ENCODE peak calls at places on chromosomes 6 and 20, in five cellular contexts. S is glutamatergic neuron; B is lower lobe of right lung; E is GM12878; L is CD4-positive, alpha-beta T cell. V is an unnamed sample.

GRCh38 chr6:118656822-118657451 is 5.5 kb upstream of the CEP85L start:
- DNase-seq in S (no peak), B (no peak), E (no peak), L (no peak), V (no peak)

GRCh38 chr6:108492131-108492766 is 68.5 kb upstream of the FOXO3 start:
- DNase-seq in S (no peak), B (no peak), E (no peak), L (no peak), V (no peak)

GRCh38 chr20:40860487-40860902 is 168.1 kb upstream of the TOP1 start:
- DNase-seq in S (no peak), B (no peak), E (no peak), L (no peak), V (no peak)

GRCh38 chr6:122657601-122658000 is 47.4 kb downstream of the PKIB start:
- DNase-seq in S (no peak), B (no peak), E (no peak), L (no peak), V (no peak)

GRCh38 chr6:74269601-74269860 is 573.5 kb downstream of the CD109 start:
- DNase-seq in S (no peak), B (no peak), E (no peak), L (no peak), V (no peak)

GRCh38 chr20:647479-648019 is 5.5 kb downstream of the SRXN1 start:
- DNase-seq in S (no peak), B (no peak), E (no peak), L (no peak), V (no peak)

GRCh38 chr6:82750570-82750969 is 315.1 kb downstream of the UBE3D start:
- DNase-seq in S (no peak), B (no peak), E (no peak), L (no peak), V (no peak)

GRCh38 chr6:112443666-112444065 is 96.5 kb downstream of the RFPL4B start:
- DNase-seq in S (no peak), B (no peak), E (no peak), L (no peak), V (no peak)

GRCh38 chr6:134115715-134116074 is 63.3 kb upstream of the SLC2A12 start:
- DNase-seq in S (no peak), B (no peak), E (no peak), L (no peak), V (no peak)

GRCh38 chr6:143064996-143065683 is 4.5 kb downstream of the AIG1 start:
- DNase-seq in S (no peak), B (no peak), E (no peak), L (no peak), V (no peak)

GRCh38 chr20:54108394-54108643 is 37.9 kb upstream of the BCAS1 start:
- DNase-seq in S (no peak), B (no peak), E (no peak), L (no peak), V (no peak)

GRCh38 chr6:24763578-24763977 is 11.2 kb upstream of the GMNN start:
- DNase-seq in S (no peak), B (no peak), E (no peak), L (no peak), V (no peak)

GRCh38 chr6:24761851-24762250 is 12.9 kb upstream of the GMNN start:
- DNase-seq in S (no peak), B (no peak), E (no peak), L (no peak), V (no peak)

GRCh38 chr6:24768361-24768760 is 6.4 kb upstream of the GMNN start:
- DNase-seq in S (no peak), B (no peak), E (no peak), L (no peak), V (no peak)

GRCh38 chr6:24761193-24761835 is 13.4 kb upstream of the GMNN start:
- DNase-seq in S (no peak), B (no peak), E (no peak), L (no peak), V (no peak)

GRCh38 chr6:24766685-24767462 is 7.9 kb upstream of the GMNN start:
- DNase-seq in S (no peak), B (no peak), E (no peak), L (no peak), V (no peak)
- TF ChIP-seq CTCF in S (no peak), B (peak), E (peak), L (peak), V (peak)

DNA sequence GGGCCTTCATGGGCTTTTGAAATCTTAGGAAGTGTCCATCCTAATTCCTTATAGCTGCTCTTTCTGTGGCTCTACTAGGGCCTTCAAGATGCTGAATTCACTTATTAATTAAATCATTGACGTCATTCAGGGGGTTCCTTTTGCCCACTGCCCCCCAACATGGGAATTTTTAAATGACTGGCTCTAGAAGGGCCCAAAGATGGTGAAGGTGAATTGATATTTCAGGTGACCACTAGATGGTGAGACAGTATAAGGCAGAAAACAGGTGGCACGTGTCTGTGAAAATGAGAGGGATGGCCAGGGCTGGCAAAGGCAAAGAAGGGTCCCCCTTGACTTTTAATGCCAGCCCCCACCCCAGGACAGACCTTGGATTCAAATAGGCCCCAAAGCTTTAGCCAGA is 11.8 kb downstream of the GNAS start:
- DNase-seq in S (no peak), B (no peak), E (no peak), L (no peak), V (no peak)
- TF ChIP-seq CTCF in S (no peak), B (no peak), E (peak), L (peak), V (peak)

GRCh38 chr6:27757307-27757706 is 154.9 kb downstream of the OR2B2 start:
- DNase-seq in S (peak), B (peak), E (no peak), L (peak), V (no peak)

GRCh38 chr6:27754408-27754782 is 157.8 kb downstream of the OR2B2 start:
- DNase-seq in S (no peak), B (no peak), E (no peak), L (no peak), V (no peak)

GRCh38 chr6:27752038-27752885 is 159.9 kb downstream of the OR2B2 start:
- DNase-seq in S (peak), B (peak), E (peak), L (peak), V (peak)

GRCh38 chr6:27755768-27756167 is 156.4 kb downstream of the OR2B2 start:
- DNase-seq in S (no peak), B (no peak), E (no peak), L (no peak), V (peak)

DNA sequence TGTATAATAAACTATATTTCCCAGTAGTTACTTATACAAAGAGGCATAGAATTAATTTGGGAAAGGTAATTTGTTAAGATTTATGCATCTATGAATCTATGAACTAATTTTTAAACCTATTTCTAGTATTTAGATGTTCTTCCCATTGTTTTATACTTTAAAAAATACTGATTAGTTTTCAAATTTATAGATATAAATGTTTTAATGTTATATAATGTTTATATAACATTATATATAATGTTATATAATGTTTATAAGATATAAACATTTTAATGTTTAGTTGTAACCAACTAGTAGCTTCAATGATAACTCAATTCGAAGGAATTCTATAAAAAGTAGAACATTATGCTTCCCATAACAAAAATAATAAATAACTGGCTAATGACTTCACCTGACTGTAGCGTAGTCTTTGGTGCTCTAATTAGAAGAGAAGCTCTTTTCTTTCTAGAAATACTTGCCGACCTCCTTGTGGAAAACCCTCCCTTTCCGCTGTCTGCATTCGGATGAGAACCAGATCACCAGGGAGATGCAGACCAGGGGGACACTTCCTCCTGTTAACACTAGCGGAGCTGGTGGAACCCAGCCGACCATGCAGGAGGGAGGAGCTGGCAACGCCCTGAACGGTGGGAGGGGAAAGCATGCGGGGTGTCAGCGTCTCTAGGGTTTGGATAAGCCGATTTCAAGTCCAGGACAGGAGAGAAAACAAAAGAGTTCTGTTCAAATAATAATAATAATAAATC is 158.4 kb downstream of the OR2B2 start:
- DNase-seq in S (peak), B (peak), E (peak), L (peak), V (no peak)
- TF ChIP-seq CTCF in S (no peak), B (peak), E (no peak), L (no peak), V (no peak)

GRCh38 chr6:160068346-160068745 is 53.3 kb upstream of the SLC22A1 start:
- DNase-seq in S (no peak), B (no peak), E (no peak), L (no peak), V (no peak)

GRCh38 chr6:160069050-160069454 is 52.6 kb upstream of the SLC22A1 start:
- DNase-seq in S (no peak), B (no peak), E (peak), L (no peak), V (no peak)

GRCh38 chr6:160069459-160069858 is 52.2 kb upstream of the SLC22A1 start:
- DNase-seq in S (no peak), B (no peak), E (no peak), L (no peak), V (no peak)

GRCh38 chr6:160065200-160065599 is 56.4 kb upstream of the SLC22A1 start:
- DNase-seq in S (no peak), B (no peak), E (no peak), L (no peak), V (no peak)

DNA sequence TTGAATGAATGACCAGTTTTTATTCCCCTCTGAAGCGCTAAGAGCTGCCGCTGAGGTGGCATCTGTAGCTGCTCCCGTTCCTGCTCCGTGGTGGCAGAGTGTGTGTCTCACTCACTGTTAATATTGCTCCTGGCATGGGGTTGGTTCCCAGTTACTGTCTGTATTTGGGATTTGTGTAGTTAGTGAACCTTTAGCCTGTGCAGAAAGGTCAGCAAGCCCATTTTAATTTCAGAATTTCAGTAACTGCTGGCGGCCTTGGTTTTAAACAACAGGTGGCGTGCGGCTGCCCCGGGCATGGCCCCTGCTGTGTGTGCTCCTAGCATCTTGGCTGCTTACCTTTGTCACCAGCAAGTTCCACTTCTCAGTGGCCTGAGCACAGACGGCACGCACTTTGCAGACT is 54.1 kb upstream of the SLC22A1 start:
- DNase-seq in S (no peak), B (no peak), E (no peak), L (no peak), V (no peak)
- TF ChIP-seq CTCF in S (no peak), B (no peak), E (no peak), L (no peak), V (no peak)

GRCh38 chr6:152313542-152314482 is 323.4 kb downstream of the SYNE1 start:
- DNase-seq in S (no peak), B (no peak), E (no peak), L (no peak), V (no peak)
- TF ChIP-seq CTCF in S (no peak), B (no peak), E (no peak), L (no peak), V (no peak)

GRCh38 chr6:151440930-151441329 is 11.0 kb downstream of the RMND1 start:
- DNase-seq in S (no peak), B (no peak), E (no peak), L (no peak), V (no peak)
- TF ChIP-seq CTCF in S (no peak), B (peak), E (peak), L (peak), V (peak)

DNA sequence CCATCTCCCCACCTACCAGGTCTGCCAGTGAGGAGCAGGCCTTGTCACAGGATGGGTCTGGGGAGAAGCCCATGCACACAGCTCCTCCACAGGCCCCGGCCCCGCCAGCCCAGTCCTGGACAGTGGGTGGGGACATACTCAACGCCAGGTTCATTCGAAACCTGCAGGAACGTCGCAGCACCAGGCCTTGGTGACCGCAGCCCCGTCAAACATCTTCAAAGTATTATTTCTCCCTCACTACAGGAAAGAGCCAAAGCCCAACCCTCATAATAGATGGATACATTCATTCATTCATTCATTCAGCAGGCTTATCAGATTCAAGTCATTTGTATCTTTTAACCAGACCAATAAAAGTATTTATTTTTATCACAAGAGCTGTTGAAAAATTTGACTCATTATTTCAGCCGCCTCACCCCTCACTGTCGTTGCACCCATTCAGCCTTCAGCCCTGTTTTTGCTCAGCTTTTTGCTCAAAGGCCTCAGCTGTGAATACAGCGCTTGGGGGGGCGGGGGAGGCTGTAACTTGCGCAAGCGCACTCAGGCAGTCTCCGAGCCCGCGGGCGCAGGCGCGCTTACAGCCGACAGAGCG is 389 bp upstream of the C6orf136 start:
- DNase-seq in S (peak), B (peak), E (no peak), L (peak), V (no peak)
- TF ChIP-seq CTCF in S (no peak), B (no peak), E (no peak), L (no peak), V (no peak)

DNA sequence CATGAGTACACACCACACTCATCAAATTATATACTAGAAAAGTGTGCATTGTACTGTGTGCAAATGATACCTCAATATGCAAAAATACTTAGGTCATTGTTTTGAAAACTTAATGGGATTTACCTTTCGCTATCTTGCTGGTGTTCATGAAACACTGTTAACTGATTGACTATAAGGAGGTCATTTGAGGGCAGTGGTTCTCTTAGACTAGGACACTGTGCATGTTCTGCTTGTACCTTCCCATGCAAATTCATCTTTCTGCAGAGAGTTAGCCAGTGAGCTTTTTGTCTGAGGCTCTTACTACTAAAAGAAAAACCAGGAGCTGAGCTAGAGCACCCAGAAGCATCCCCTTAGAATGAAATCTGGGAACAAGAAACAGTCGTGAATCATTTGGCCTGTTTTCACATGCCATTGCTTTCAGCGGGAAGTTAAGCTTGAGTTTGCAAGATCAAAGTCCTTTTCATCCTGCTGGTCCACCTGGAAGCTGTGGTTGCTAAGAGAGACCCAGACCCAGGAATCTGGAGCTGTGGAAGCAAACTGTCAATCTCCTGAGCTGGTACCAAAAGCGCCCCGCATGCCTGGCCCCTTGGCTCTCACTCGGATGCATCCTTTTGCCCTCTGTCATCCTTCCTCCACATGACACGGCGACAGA is 204.9 kb downstream of the TTLL2 start:
- DNase-seq in S (no peak), B (no peak), E (no peak), L (no peak), V (no peak)
- TF ChIP-seq CTCF in S (no peak), B (no peak), E (no peak), L (no peak), V (no peak)

GRCh38 chr20:44800398-44801046 is 9.8 kb downstream of the RIMS4 start:
- DNase-seq in S (peak), B (no peak), E (no peak), L (no peak), V (peak)
- TF ChIP-seq CTCF in S (no peak), B (peak), E (peak), L (no peak), V (no peak)

V was measured in CD14-positive monocyte.